ENCODE peak calls at places on chromosomes 5 and 9, in eight cellular contexts. U, O, E, Y, F, D, A and J are unnamed samples.

GRCh38 chr9:133704711-133705181 is 33.4 kb downstream of the SARDH start:
- DNase-seq in O (no peak), U (no peak), Y (no peak), E (no peak), A (no peak), F (no peak), D (no peak), J (no peak)

GRCh38 chr5:117065161-117065560 is 490.5 kb upstream of the SEMA6A start:
- DNase-seq in O (no peak), A (no peak), Y (no peak), F (no peak), U (no peak), E (no peak), D (no peak), J (no peak)

GRCh38 chr9:89654025-89654662 is 49.3 kb downstream of the GADD45G start:
- DNase-seq in A (no peak), O (no peak), U (no peak), D (no peak), E (peak), Y (no peak), F (no peak), J (no peak)

GRCh38 chr9:93082841-93083411 is 13.1 kb upstream of the CARD19 start:
- DNase-seq in E (peak), A (no peak), D (no peak), Y (no peak), O (no peak), F (no peak), U (no peak), J (no peak)

GRCh38 chr5:1524799-1525623 is 1.3 kb upstream of the LPCAT1 start:
- DNase-seq in Y (no peak), O (no peak), U (no peak), A (no peak), D (no peak), F (no peak), E (peak), J (no peak)

GRCh38 chr5:133544346-133544745 is 68.0 kb downstream of the FSTL4 start:
- DNase-seq in U (no peak), D (no peak), O (no peak), A (no peak), F (no peak), E (no peak), Y (no peak), J (no peak)

GRCh38 chr5:171907731-171908343 is 98.6 kb downstream of the FBXW11 start:
- DNase-seq in E (no peak), U (peak), O (peak), Y (peak), F (peak), A (peak), D (no peak), J (peak)

GRCh38 chr5:74166064-74166463 is 474.5 kb downstream of the ENC1 start:
- DNase-seq in O (peak), F (no peak), Y (peak), D (no peak), U (peak), E (no peak), A (no peak), J (no peak)

GRCh38 chr5:567664-568060 is 43.4 kb upstream of the SLC9A3 start:
- DNase-seq in E (no peak), F (no peak), Y (no peak), O (no peak), D (no peak), U (no peak), A (no peak), J (no peak)

GRCh38 chr9:110099236-110099741 is 108.7 kb downstream of the C9orf152 start:
- DNase-seq in O (peak), Y (peak), A (no peak), U (peak), D (no peak), F (no peak), E (no peak), J (peak)

GRCh38 chr5:1216918-1217295 is 8.3 kb upstream of the SLC6A18 start:
- DNase-seq in O (no peak), E (no peak), D (no peak), A (no peak), Y (no peak), U (no peak), F (no peak), J (no peak)

GRCh38 chr9:136328622-136329041 is 1.3 kb downstream of the GPSM1 start:
- DNase-seq in D (no peak), F (no peak), O (peak), A (peak), Y (no peak), E (no peak), U (peak), J (no peak)

GRCh38 chr9:26746357-26747072 is 146.1 kb downstream of the CAAP1 start:
- DNase-seq in E (no peak), A (no peak), U (peak), F (no peak), Y (peak), O (peak), D (no peak), J (peak)

GRCh38 chr9:77588319-77588937 is 59.7 kb downstream of the GNA14 start:
- DNase-seq in F (no peak), Y (peak), E (no peak), A (no peak), D (no peak), U (peak), O (peak), J (peak)

GRCh38 chr5:127298036-127298429 is 7.4 kb downstream of the MEGF10 start:
- DNase-seq in E (no peak), A (no peak), O (no peak), D (no peak), U (no peak), Y (no peak), F (no peak), J (no peak)

GRCh38 chr9:78609471-78609870 is 312.5 kb downstream of the PSAT1 start:
- DNase-seq in D (no peak), A (no peak), O (no peak), E (no peak), F (no peak), Y (no peak), U (no peak), J (no peak)

GRCh38 chr9:93820667-93821306 is 134.4 kb downstream of the BARX1 start:
- DNase-seq in F (no peak), D (no peak), O (no peak), U (no peak), Y (no peak), A (no peak), E (no peak), J (no peak)

GRCh38 chr5:150599917-150600511 is 40.4 kb upstream of the SYNPO start:
- DNase-seq in D (peak), Y (peak), A (no peak), F (peak), E (peak), O (peak), U (peak), J (peak)

GRCh38 chr5:17374973-17375844 is 122.8 kb upstream of the TAF11L2 start:
- DNase-seq in U (peak), Y (peak), A (no peak), O (peak), F (no peak), E (no peak), D (no peak), J (peak)

GRCh38 chr5:80760680-80761079 is 105.9 kb upstream of the DHFR start:
- DNase-seq in O (no peak), U (no peak), F (no peak), E (no peak), Y (no peak), D (no peak), A (no peak), J (no peak)

GRCh38 chr9:73810585-73811215 is 659.0 kb downstream of the ANXA1 start:
- DNase-seq in A (no peak), U (peak), E (no peak), D (no peak), O (peak), Y (peak), F (no peak), J (peak)

GRCh38 chr9:77647659-77648457 is at the start of gene GNA14:
- DNase-seq in E (peak), O (peak), Y (no peak), D (no peak), A (no peak), U (peak), F (peak), J (peak)

GRCh38 chr5:146400206-146400605 is 46.9 kb upstream of the TCERG1 start:
- DNase-seq in O (no peak), E (no peak), Y (no peak), D (no peak), U (no peak), A (no peak), F (no peak), J (no peak)

GRCh38 chr9:114914139-114914538 is 16.3 kb downstream of the TNFSF8 start:
- DNase-seq in E (no peak), F (no peak), A (no peak), Y (no peak), U (no peak), O (no peak), D (no peak), J (no peak)
- TF ChIP-seq CTCF in E (no peak), F (no peak), A (no peak), Y (no peak), U (peak), O (peak), D (no peak), J (no peak)

GRCh38 chr5:176612855-176613254 is 2.9 kb upstream of the GPRIN1 start:
- DNase-seq in A (no peak), U (no peak), D (no peak), E (no peak), O (no peak), F (no peak), Y (no peak), J (no peak)

GRCh38 chr5:176611435-176611834 is 1.5 kb upstream of the GPRIN1 start:
- DNase-seq in F (peak), D (peak), A (peak), E (peak), O (peak), U (peak), Y (peak), J (peak)

GRCh38 chr5:176610430-176610763 is 441 bp upstream of the GPRIN1 start:
- DNase-seq in E (no peak), F (no peak), O (no peak), U (no peak), Y (no peak), A (no peak), D (no peak), J (no peak)

GRCh38 chr5:176609724-176610429 is at the start of gene GPRIN1:
- DNase-seq in E (peak), O (peak), A (peak), F (peak), Y (no peak), U (peak), D (no peak), J (peak)

GRCh38 chr5:176612008-176612407 is 2.1 kb upstream of the GPRIN1 start:
- DNase-seq in A (no peak), Y (no peak), F (no peak), E (no peak), O (no peak), U (no peak), D (no peak), J (no peak)
- TF ChIP-seq CTCF in A (no peak), Y (no peak), F (no peak), E (no peak), O (no peak), U (no peak), D (no peak), J (no peak)

GRCh38 chr9:18791074-18791473 is 241.9 kb downstream of the SAXO1 start:
- DNase-seq in D (no peak), A (peak), F (no peak), U (peak), E (peak), Y (no peak), O (no peak), J (peak)
- TF ChIP-seq CTCF in D (no peak), A (peak), F (no peak), U (peak), E (peak), Y (no peak), O (peak), J (peak)

GRCh38 chr5:67262956-67263355 is 66.4 kb upstream of the CD180 start:
- DNase-seq in F (no peak), D (no peak), E (no peak), Y (no peak), O (peak), A (no peak), U (no peak), J (no peak)
- TF ChIP-seq CTCF in F (no peak), D (no peak), E (no peak), Y (no peak), O (no peak), A (no peak), U (no peak), J (no peak)

GRCh38 chr5:110053824-110054223 is 364.1 kb downstream of the MAN2A1 start:
- DNase-seq in Y (no peak), O (no peak), A (no peak), D (no peak), F (no peak), E (no peak), U (no peak), J (no peak)

GRCh38 chr5:110055301-110055700 is 365.6 kb downstream of the MAN2A1 start:
- DNase-seq in O (peak), A (no peak), D (no peak), F (no peak), Y (no peak), U (no peak), E (no peak), J (peak)

GRCh38 chr5:110056580-110057114 is 366.9 kb downstream of the MAN2A1 start:
- DNase-seq in E (no peak), A (no peak), F (no peak), O (no peak), D (no peak), U (no peak), Y (no peak), J (no peak)

GRCh38 chr5:110053205-110053604 is 363.5 kb downstream of the MAN2A1 start:
- DNase-seq in Y (no peak), D (no peak), E (no peak), U (no peak), F (no peak), A (no peak), O (no peak), J (no peak)

DNA sequence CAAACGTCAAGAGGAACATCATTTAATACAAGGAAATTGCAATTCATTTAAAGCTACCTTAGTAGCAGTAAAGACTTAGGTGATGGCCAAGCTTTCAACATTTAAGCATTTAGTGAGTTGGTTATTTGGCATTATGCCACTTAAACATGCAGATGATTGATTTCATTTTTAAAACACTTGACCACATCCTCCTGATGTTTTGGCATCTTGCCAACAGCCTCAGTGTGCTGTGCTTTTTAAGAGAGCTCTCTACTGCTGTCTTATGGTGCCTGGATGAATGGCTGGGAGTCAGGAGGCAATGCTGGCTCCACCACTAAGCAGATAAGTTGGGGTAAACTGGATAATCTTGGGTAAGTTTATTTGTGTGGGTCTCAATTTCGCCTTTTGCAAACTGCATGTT is 364.5 kb downstream of the MAN2A1 start:
- DNase-seq in D (no peak), O (peak), Y (peak), U (peak), F (peak), E (no peak), A (no peak), J (peak)
- TF ChIP-seq CTCF in D (no peak), O (no peak), Y (no peak), U (peak), F (no peak), E (no peak), A (no peak), J (peak)

GRCh38 chr5:142770650-142771609 is 753 bp downstream of the ARHGAP26 start:
- DNase-seq in U (peak), F (peak), O (peak), D (no peak), E (peak), A (peak), Y (peak), J (peak)
- TF ChIP-seq CTCF in U (no peak), F (no peak), O (no peak), D (no peak), E (no peak), A (no peak), Y (peak), J (no peak)

DNA sequence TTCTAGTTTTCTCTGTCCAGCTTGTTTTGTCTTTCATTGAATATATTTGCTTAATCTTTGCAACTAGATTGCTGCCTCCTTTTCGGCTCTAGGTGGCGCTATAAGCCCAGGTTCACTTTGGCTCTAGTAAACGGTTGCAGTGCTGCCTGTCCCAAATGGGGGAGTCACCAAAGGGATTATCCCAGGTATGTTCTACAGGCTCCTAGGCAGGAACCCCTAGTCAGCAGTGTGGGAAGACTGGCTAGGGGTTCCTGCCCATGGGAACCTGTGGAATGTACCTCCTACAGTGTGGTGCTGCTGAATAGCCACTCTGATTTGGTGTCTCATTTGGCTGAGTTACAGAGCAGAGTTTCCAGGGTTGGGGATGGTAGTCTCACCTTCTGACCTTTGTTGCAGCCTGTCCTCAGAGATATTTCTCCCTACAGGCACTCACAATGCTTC is 85.2 kb downstream of the ARSB start:
- DNase-seq in D (no peak), U (peak), O (peak), Y (peak), A (peak), F (peak), E (peak), J (peak)
- TF ChIP-seq CTCF in D (no peak), U (peak), O (peak), Y (peak), A (peak), F (peak), E (peak), J (peak)